ENCODE peak calls at places on chromosomes 12 and 14, in seven cellular contexts. X is upper lobe of right lung; B is CD8-positive, alpha-beta T cell; R is AG09309; V is mucosa of descending colon; O is cardiac muscle cell; P is sigmoid colon. S is an unnamed sample.

GRCh38 chr12:121787063-121787774 is 6.3 kb downstream of the RHOF start:
- DNase-seq in O (no peak), B (peak), R (no peak), P (no peak), X (peak), V (peak), S (no peak)

GRCh38 chr12:85279449-85280137 is 427 bp upstream of the ALX1 start:
- DNase-seq in R (no peak), B (no peak), O (no peak), V (peak), X (no peak), P (peak), S (no peak)

GRCh38 chr12:32151081-32151480 is 44.4 kb downstream of the BICD1 start:
- DNase-seq in P (no peak), O (no peak), R (no peak), X (no peak), B (no peak), V (no peak), S (no peak)

GRCh38 chr12:1357171-1357570 is 237.2 kb downstream of the FBXL14 start:
- DNase-seq in X (no peak), O (peak), V (no peak), P (no peak), B (no peak), R (no peak), S (no peak)

GRCh38 chr14:100898465-100898864 is 5.1 kb downstream of the RTL1 start:
- DNase-seq in X (peak), V (no peak), O (no peak), P (peak), B (no peak), R (no peak), S (no peak)

GRCh38 chr12:123271182-123271491 is 519 bp downstream of the CDK2AP1 start:
- DNase-seq in B (peak), P (peak), O (peak), X (peak), R (no peak), V (peak), S (peak)

GRCh38 chr12:132197581-132198281 is 53.5 kb downstream of the NOC4L start:
- DNase-seq in X (no peak), R (no peak), B (no peak), P (no peak), O (peak), V (no peak), S (no peak)

GRCh38 chr12:98456583-98457573 is 58.5 kb upstream of the TMPO start:
- DNase-seq in P (no peak), B (no peak), V (peak), O (peak), X (peak), R (no peak), S (no peak)

GRCh38 chr12:29726321-29726692 is 57.4 kb downstream of the TMTC1 start:
- DNase-seq in O (peak), X (no peak), P (no peak), R (no peak), B (no peak), V (no peak), S (no peak)

GRCh38 chr12:50400104-50400637 is 514 bp upstream of the LARP4 start:
- DNase-seq in B (no peak), P (no peak), O (no peak), R (no peak), V (no peak), X (no peak), S (no peak)

GRCh38 chr14:98946995-98947394 is 325.0 kb downstream of the BCL11B start:
- DNase-seq in P (peak), R (no peak), B (no peak), O (peak), V (no peak), X (no peak), S (no peak)

DNA sequence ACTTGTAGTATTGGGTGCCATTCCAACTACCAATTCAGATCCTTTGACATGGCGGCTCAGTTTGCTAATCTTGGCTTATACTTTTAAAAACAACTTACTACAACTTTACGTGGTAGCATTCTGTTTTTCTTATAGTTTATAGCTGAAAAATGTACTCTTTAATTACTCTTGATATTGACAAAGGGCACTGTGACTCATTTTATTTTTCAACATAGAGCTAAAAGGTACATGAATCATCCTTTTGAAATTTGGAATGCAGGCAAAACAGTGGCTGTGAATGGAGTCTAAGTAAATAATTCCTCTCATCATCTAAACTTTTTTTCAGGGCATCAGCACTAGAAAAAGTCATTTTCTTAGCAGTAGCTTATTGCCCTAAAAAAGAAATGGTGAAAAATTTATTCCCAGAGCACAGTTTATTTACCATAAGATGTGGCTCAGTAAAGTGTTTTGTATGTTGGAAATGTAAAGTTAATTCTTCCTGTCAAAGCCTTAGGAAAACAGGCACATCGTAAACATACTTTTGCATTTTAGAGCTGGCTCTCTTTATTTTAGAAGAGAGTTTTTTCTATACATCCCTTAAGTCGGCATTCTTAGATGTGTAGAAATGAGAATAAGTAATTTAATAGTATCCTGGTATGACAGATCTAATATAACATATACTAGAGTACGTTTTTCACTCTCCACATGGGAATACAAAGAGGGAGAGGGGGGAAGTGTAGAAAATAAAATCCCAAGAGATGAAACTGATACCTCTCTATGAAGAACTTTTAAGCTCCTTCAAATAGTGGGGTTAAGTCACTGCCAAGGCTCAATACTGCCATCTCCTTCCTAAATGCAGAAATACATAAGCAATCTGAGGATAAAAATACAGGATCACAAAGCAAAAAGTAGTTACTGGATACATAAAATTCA is 55.2 kb downstream of the SLC25A21 start:
- DNase-seq in P (no peak), B (no peak), V (no peak), R (peak), O (no peak), X (no peak), S (no peak)
- TF ChIP-seq CTCF in P (no peak), B (no peak), V (no peak), R (peak), O (no peak), X (no peak), S (no peak)

DNA sequence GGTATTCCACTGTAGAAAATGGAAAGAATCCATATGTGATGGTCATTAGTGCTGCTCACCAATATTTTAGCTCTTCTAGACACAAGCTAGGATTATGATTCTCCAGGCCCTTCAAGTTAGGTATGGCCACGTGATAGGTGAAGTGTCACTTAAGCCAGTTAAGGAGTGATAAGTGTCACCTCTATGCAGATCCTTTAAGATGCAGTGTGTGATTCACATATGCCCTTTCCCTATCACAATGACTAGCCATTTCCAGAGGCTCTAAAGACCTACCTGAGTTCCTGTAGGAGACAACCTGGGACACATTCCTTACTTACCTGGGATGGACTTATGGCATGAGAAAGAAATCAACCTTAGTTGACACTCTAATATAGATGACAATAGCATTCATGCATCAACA is 343.2 kb downstream of the NELL2 start:
- DNase-seq in B (no peak), X (no peak), R (no peak), O (no peak), V (no peak), P (no peak), S (no peak)
- TF ChIP-seq CTCF in B (no peak), X (no peak), R (no peak), O (no peak), V (no peak), P (no peak), S (no peak)

DNA sequence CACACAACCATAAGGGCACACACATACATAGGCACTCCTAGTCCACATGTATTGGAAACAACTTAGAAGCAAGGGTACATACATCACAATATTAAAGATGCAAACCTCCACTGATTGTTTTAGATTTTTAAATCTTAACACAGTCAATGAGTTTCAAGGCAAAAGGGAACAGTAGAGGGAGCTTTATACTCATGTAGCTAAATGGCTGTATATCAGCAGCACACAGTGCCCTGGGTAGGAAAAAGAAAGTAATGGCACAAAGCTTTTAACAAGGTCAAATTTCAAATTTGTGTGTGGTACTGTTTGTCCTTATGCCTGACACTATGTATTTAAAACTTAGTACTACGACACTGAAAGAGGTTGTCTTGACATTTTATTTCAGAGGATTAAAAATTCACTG is 262.0 kb downstream of the MED13L start:
- DNase-seq in R (no peak), B (no peak), P (no peak), O (peak), V (no peak), X (no peak), S (no peak)
- TF ChIP-seq CTCF in R (peak), B (peak), P (peak), O (peak), V (no peak), X (peak), S (no peak)

GRCh38 chr12:57089259-57090245 is 638 bp downstream of the NAB2 start:
- DNase-seq in O (peak), V (peak), B (peak), X (peak), R (no peak), P (peak), S (peak)
- TF ChIP-seq CTCF in O (no peak), V (no peak), B (no peak), X (no peak), R (no peak), P (no peak), S (no peak)

GRCh38 chr12:2402180-2402579 is 349.4 kb downstream of the CACNA1C start:
- DNase-seq in V (no peak), O (no peak), P (no peak), R (no peak), X (no peak), B (no peak), S (no peak)
- TF ChIP-seq CTCF in V (no peak), O (no peak), P (no peak), R (no peak), X (no peak), B (no peak), S (no peak)

DNA sequence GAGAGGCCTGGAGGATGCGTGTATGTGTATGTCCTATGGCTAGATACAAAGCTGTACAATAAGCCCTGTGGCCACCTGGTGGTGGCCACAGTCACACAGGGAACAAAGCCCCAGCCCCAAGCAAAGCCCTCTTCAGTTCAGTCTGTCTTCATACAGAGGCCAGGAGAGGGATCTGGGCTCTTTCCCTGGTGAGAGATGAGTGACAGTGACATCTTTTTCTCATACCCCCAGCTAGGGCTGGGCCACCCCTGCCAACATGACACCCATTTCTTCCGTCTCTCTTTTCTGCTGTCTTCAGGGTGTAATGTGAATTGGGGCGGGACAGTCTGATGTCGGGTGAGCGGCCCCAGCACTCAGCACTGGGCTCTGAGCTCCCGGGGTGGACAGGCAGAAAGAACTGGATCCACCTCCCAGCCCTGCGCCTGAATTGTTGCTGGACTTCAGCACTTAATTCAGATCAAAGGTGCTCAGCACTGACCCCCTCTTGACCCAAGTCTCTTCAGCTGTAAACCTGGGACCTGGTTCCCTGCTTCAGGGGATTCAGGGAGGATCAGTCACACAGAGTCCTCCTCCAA is 59.8 kb downstream of the SERPINA3 start:
- DNase-seq in P (peak), O (no peak), X (peak), R (no peak), V (no peak), B (no peak), S (no peak)
- TF ChIP-seq CTCF in P (no peak), O (peak), X (no peak), R (peak), V (no peak), B (no peak), S (no peak)

GRCh38 chr12:124749725-124750124 is 113.9 kb downstream of the SCARB1 start:
- DNase-seq in R (no peak), X (no peak), P (no peak), O (no peak), B (no peak), V (no peak), S (no peak)

GRCh38 chr12:124750149-124750656 is 113.5 kb downstream of the SCARB1 start:
- DNase-seq in X (no peak), B (no peak), P (no peak), R (no peak), O (no peak), V (no peak), S (no peak)

GRCh38 chr12:124751654-124752355 is 111.9 kb downstream of the SCARB1 start:
- DNase-seq in R (no peak), O (no peak), V (no peak), X (no peak), P (no peak), B (no peak), S (no peak)

GRCh38 chr12:124752437-124753229 is 111.0 kb downstream of the SCARB1 start:
- DNase-seq in V (no peak), P (no peak), X (no peak), B (no peak), O (peak), R (no peak), S (no peak)

DNA sequence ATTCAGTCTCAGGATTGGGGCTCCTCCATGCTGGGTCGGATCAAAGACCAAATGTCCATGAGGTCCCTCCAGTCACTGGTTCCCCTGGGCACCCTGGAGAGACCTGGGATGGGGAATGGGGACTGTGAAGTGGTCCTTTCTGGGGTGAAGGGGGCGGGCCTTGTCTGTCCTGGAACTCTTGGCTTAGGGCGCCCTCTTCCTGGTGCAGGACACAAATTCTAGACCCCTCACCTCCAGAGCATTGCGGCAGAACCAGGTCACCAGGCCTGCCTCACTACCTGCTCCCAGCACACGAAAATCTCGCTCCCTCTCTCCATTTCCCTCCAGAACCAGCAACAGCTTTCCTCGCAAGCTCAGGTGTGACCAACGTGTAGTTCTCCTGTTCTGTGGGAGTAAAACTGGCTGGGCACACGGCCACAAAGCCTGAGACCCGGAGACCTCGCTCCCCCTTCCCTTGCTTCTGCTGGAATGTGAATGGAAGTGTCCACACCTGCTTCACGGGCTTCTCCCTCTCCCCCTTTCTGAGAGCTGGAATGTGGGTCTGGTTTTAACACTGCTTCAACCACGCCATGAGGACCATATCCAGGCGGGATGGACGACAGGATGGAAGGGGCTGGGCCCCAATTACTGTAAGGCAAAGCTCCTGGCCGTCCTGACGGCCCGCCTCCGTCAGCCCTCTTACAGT is 112.7 kb downstream of the SCARB1 start:
- DNase-seq in X (no peak), R (no peak), O (no peak), B (no peak), V (no peak), P (no peak), S (no peak)
- TF ChIP-seq CTCF in X (no peak), R (no peak), O (peak), B (no peak), V (no peak), P (no peak), S (no peak)

DNA sequence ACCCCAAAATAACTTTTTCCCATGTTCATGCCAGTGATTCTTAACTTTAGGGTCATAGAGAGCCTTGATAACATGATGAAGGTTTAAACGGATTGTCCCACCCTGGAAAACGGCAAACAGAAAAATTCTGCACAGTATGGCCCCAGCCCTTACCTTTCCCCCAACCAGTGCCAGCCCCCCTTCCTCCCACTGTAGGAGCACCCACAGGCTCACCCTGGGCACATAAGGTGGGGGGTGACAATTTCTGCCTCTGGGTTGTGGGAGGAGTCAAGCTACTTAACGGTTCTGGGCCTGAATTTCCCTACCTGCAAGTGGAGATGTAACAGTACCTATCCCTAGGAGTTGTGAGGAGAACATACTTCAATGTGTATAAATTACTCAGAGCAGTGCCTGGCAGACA is 18.1 kb downstream of the XRCC3 start:
- DNase-seq in V (no peak), R (no peak), O (no peak), X (no peak), P (no peak), B (no peak), S (no peak)
- TF ChIP-seq CTCF in V (no peak), R (no peak), O (no peak), X (no peak), P (no peak), B (no peak), S (no peak)

GRCh38 chr14:75484711-75485429 is 37.4 kb upstream of the BATF start:
- DNase-seq in R (no peak), X (no peak), P (no peak), V (no peak), B (no peak), O (no peak), S (no peak)
- TF ChIP-seq CTCF in R (no peak), X (no peak), P (no peak), V (no peak), B (no peak), O (no peak), S (no peak)

GRCh38 chr12:120536064-120536791 is 2.1 kb downstream of the RNF10 start:
- DNase-seq in R (no peak), P (peak), O (no peak), V (no peak), X (no peak), B (peak), S (no peak)

GRCh38 chr12:120534203-120534702 is at the start of gene RNF10:
- DNase-seq in O (peak), B (peak), P (peak), V (peak), X (peak), R (peak), S (peak)

GRCh38 chr12:120532701-120533238 is 1.4 kb upstream of the RNF10 start:
- DNase-seq in B (no peak), X (no peak), V (no peak), R (no peak), P (no peak), O (no peak), S (no peak)

GRCh38 chr12:120538281-120539156 is 4.4 kb downstream of the RNF10 start:
- DNase-seq in O (peak), P (peak), X (no peak), R (peak), B (no peak), V (peak), S (no peak)

GRCh38 chr12:120534703-120535655 is 823 bp downstream of the RNF10 start:
- DNase-seq in X (peak), P (no peak), O (peak), B (peak), R (peak), V (peak), S (no peak)
- TF ChIP-seq CTCF in X (peak), P (no peak), O (no peak), B (no peak), R (no peak), V (no peak), S (no peak)

S was measured in activated B cell treated with CpG ODN at 0.5 μM for 24 hours.